ENCODE peak calls at places on chromosome 6, in six cellular contexts. N is psoas muscle, K is glutamatergic neuron, Q is Calu3, V is GM13977, A is NB4. T is an unnamed sample.

GRCh38 chr6:37525460-37526357 is 26.0 kb upstream of the CCDC167 start:
- DNase-seq in N (no peak), V (peak), K (no peak), A (peak), Q (no peak), T (no peak)

GRCh38 chr6:24408719-24409410 is 6.1 kb downstream of the MRS2 start:
- DNase-seq in N (no peak), A (no peak), Q (no peak), K (no peak), V (peak), T (no peak)

GRCh38 chr6:129785081-129785755 is 75.2 kb upstream of the ARHGAP18 start:
- DNase-seq in K (no peak), N (no peak), V (no peak), Q (no peak), A (no peak), T (no peak)

GRCh38 chr6:149046822-149047246 is 270.7 kb upstream of the TAB2 start:
- DNase-seq in A (no peak), V (no peak), Q (no peak), N (no peak), K (no peak), T (no peak)

GRCh38 chr6:84623956-84624680 is 140.3 kb downstream of the TBX18 start:
- DNase-seq in N (no peak), Q (no peak), K (no peak), A (no peak), V (no peak), T (no peak)

GRCh38 chr6:32852844-32853540 is 512 bp downstream of the TAP1 start:
- DNase-seq in V (peak), A (peak), N (peak), K (peak), Q (peak), T (no peak)

GRCh38 chr6:113489946-113490345 is 367.2 kb upstream of the MARCKS start:
- DNase-seq in V (no peak), N (no peak), K (no peak), A (no peak), Q (no peak), T (no peak)

GRCh38 chr6:96626749-96627353 is 63.9 kb downstream of the FHL5 start:
- DNase-seq in K (no peak), Q (no peak), A (peak), N (no peak), V (peak), T (peak)

GRCh38 chr6:47180633-47181032 is 129.1 kb downstream of the TNFRSF21 start:
- DNase-seq in A (peak), K (no peak), N (no peak), V (no peak), Q (no peak), T (no peak)

GRCh38 chr6:30447237-30447636 is 42.1 kb upstream of the HLA-E start:
- DNase-seq in Q (peak), V (no peak), N (no peak), K (peak), A (no peak), T (no peak)

GRCh38 chr6:42104095-42104806 is 38.2 kb downstream of the C6orf132 start:
- DNase-seq in K (peak), N (peak), A (peak), V (peak), Q (no peak), T (no peak)
- TF ChIP-seq CTCF in K (peak), N (peak), A (peak), V (peak), Q (no peak), T (no peak)

GRCh38 chr6:116139917-116140316 is 14.0 kb upstream of the COL10A1 start:
- DNase-seq in Q (peak), V (no peak), A (no peak), N (no peak), K (no peak), T (no peak)
- TF ChIP-seq CTCF in Q (no peak), V (no peak), A (no peak), N (no peak), K (no peak), T (peak)

DNA sequence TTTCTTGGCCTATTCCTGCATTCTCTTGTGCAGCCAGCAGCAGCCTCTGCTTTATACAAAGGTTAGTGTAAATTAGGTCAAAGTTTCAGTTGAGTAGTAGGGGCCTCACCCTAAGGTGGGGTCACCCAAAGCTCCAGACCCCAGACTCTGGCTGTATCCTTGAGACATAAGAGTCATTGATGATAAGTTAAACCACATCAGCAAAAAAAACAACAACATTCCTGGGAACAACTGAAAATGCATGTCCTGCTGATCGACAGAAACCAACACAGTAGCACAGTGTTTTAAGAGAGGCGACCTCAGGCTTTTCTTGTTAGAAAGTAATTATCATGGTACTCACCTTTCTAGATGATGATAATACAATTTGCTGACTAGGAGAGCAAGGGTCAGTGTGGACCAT is 52.6 kb downstream of the TFAP2A start:
- DNase-seq in Q (no peak), K (no peak), A (no peak), V (no peak), N (no peak), T (no peak)
- TF ChIP-seq CTCF in Q (no peak), K (no peak), A (no peak), V (no peak), N (no peak), T (no peak)

DNA sequence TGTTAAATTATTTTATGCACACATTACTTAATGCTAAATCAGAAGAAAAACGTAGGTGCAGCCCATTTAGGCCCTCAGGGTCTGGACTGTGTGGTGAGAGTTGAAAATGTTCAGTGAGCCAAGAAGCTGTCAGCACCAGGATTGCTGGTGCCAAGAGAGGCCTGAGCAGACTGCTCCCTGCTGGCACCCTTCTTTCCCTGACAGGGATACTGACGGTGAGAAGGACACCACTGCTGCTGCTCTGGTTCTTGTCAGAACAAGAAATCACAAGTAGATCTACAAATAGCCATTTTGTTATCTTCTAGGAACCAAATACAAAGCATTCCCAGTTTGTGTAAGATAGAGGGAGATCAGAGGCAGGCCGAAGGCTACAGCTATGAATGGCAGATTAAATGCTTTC is 48.7 kb upstream of the CRISP1 start:
- DNase-seq in A (no peak), K (peak), V (no peak), N (no peak), Q (no peak), T (peak)
- TF ChIP-seq CTCF in A (no peak), K (no peak), V (no peak), N (no peak), Q (no peak), T (peak)

DNA sequence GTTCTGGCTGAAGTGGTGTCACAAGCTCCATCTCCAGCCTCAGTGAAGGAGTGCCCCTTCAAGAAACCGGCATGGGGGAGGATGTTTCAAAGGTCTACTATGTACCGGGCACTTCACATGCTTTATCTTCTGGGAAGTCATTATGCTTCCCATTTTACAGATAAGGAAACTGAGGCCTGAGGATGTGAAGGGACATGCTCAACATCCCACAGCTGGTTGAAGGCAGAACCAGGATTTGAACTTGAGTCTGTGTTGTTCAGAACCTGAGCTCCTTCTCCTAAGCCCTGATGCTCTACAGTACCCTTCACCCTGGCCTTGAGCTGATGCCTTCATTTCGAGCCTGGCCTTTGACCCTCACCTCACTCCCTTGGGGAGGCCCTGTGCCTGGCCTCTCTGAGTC is 13.0 kb downstream of the GLP1R start:
- DNase-seq in K (no peak), N (no peak), A (no peak), Q (no peak), V (no peak), T (no peak)
- TF ChIP-seq CTCF in K (no peak), N (no peak), A (no peak), Q (no peak), V (no peak), T (no peak)

GRCh38 chr6:111361648-111362047 is 121.4 kb downstream of the REV3L start:
- DNase-seq in K (peak), A (peak), V (no peak), Q (peak), N (no peak), T (no peak)
- TF ChIP-seq CTCF in K (peak), A (peak), V (peak), Q (no peak), N (peak), T (peak)